ENCODE peak calls at places on chromosomes 11 and 22, in five cellular contexts. V, C, S, L and O are unnamed samples.

GRCh38 chr11:86183694-86184093 is 60.9 kb upstream of the EED start:
- DNase-seq in V (no peak), C (peak; percentile 6), S (no peak), L (peak; percentile 24), O (no peak)

GRCh38 chr11:629237-629583 is 2.2 kb upstream of the SCT start:
- DNase-seq in V (no peak), C (no peak), S (no peak), L (no peak), O (no peak)

GRCh38 chr22:49788492-49788891 is 39.2 kb downstream of the BRD1 start:
- DNase-seq in V (no peak), C (no peak), S (no peak), L (no peak), O (no peak)

GRCh38 chr11:96330511-96330859 is 12.5 kb downstream of the MAML2 start:
- DNase-seq in V (no peak), C (no peak), S (no peak), L (no peak), O (no peak)

GRCh38 chr11:6232899-6233298 is 1.5 kb downstream of the FHIP1B start:
- DNase-seq in V (no peak), C (no peak), S (no peak), L (no peak), O (no peak)

GRCh38 chr11:128686045-128686741 is 7.7 kb upstream of the FLI1 start:
- DNase-seq in V (no peak), C (no peak), S (no peak), L (no peak), O (no peak)

GRCh38 chr22:39543095-39543494 is 10.5 kb upstream of the RPS19BP1 start:
- DNase-seq in V (no peak), C (no peak), S (no peak), L (no peak), O (no peak)

GRCh38 chr22:46649176-46650077 is 29.2 kb downstream of the GRAMD4 start:
- DNase-seq in V (no peak), C (no peak), S (no peak), L (no peak), O (no peak)

GRCh38 chr22:24310969-24311368 is 40.3 kb downstream of the SPECC1L start:
- DNase-seq in V (no peak), C (no peak), S (no peak), L (no peak), O (no peak)

GRCh38 chr11:91396243-91397133 is 828.1 kb upstream of the FAT3 start:
- DNase-seq in V (no peak), C (peak; percentile 22), S (no peak), L (peak; percentile 37), O (no peak)

GRCh38 chr11:32426192-32426591 is 9.1 kb downstream of the WT1 start:
- DNase-seq in V (no peak), C (no peak), S (no peak), L (no peak), O (no peak)

GRCh38 chr11:120245434-120245833 is 5.5 kb downstream of the POU2F3 start:
- DNase-seq in V (no peak), C (no peak), S (no peak), L (no peak), O (no peak)

GRCh38 chr11:62611705-62612365 is 740 bp downstream of the EML3 start:
- DNase-seq in V (no peak), C (peak; percentile 35), S (no peak), L (no peak), O (no peak)

GRCh38 chr22:28410050-28410816 is 269.4 kb downstream of the TTC28 start:
- DNase-seq in V (no peak), C (no peak), S (no peak), L (peak; percentile 32), O (no peak)

GRCh38 chr11:72724021-72724561 is 28.1 kb downstream of the ARAP1 start:
- DNase-seq in V (no peak), C (no peak), S (no peak), L (no peak), O (no peak)

GRCh38 chr22:41216984-41217383 is 11.9 kb downstream of the L3MBTL2 start:
- DNase-seq in V (no peak), C (no peak), S (no peak), L (no peak), O (no peak)

GRCh38 chr11:91871791-91872190 is 352.8 kb upstream of the FAT3 start:
- DNase-seq in V (no peak), C (no peak), S (no peak), L (no peak), O (no peak)

GRCh38 chr11:129598378-129598777 is 217.3 kb upstream of the TMEM45B start:
- DNase-seq in V (no peak), C (no peak), S (no peak), L (no peak), O (no peak)

GRCh38 chr11:122802876-122803275 is 35.4 kb upstream of the CRTAM start:
- DNase-seq in V (no peak), C (no peak), S (no peak), L (no peak), O (no peak)

GRCh38 chr11:16357776-16358175 is 1.4 kb upstream of the SOX6 start:
- DNase-seq in V (no peak), C (no peak), S (no peak), L (no peak), O (no peak)

GRCh38 chr11:10606536-10607208 is 38.2 kb upstream of the LYVE1 start:
- DNase-seq in V (no peak), C (no peak), S (no peak), L (peak; percentile 21), O (no peak)

GRCh38 chr11:70146309-70146708 is 56.8 kb upstream of the FADD start:
- DNase-seq in V (no peak), C (no peak), S (no peak), L (no peak), O (no peak)

GRCh38 chr11:32113637-32114203 is 22.8 kb downstream of the RCN1 start:
- DNase-seq in V (no peak), C (no peak), S (no peak), L (no peak), O (no peak)

GRCh38 chr11:1112351-1113191 is 37.9 kb downstream of the MUC2 start:
- DNase-seq in V (no peak), C (no peak), S (no peak), L (no peak), O (no peak)

GRCh38 chr11:35168606-35169200 is 29.7 kb downstream of the CD44 start:
- DNase-seq in V (no peak), C (no peak), S (no peak), L (no peak), O (no peak)

GRCh38 chr11:407651-408080 is 7.1 kb downstream of the SIGIRR start:
- DNase-seq in V (no peak), C (no peak), S (no peak), L (no peak), O (no peak)

GRCh38 chr11:44573333-44573732 is 7.9 kb downstream of the CD82 start:
- DNase-seq in V (no peak), C (no peak), S (no peak), L (no peak), O (no peak)

GRCh38 chr11:45045692-45046471 is 95.2 kb upstream of the TP53I11 start:
- DNase-seq in V (no peak), C (peak; percentile 32), S (no peak), L (peak; percentile 30), O (peak; percentile 4)

GRCh38 chr11:77126861-77127673 is 979 bp upstream of the MYO7A start:
- DNase-seq in V (peak; percentile 47), C (peak; percentile 67), S (peak; percentile 27), L (no peak), O (peak; percentile 51)

GRCh38 chr22:47329727-47330653 is 567.5 kb downstream of the TBC1D22A start:
- DNase-seq in V (no peak), C (no peak), S (no peak), L (no peak), O (no peak)